ENCODE peak calls at places on chromosomes 4 and X, in nine cellular contexts. One of them, this sample, is unnamed.

GRCh38 chrX:150482537-150483217 is 85.7 kb upstream of the MTM1 start:
- DNase-seq in MCF 10A: peak
- DNase-seq in omental fat pad: peak
- DNase-seq in fibroblast of the aortic adventitia: peak
- DNase-seq in GM10248: no peak
- DNase-seq in tibial artery: no peak
- DNase-seq in transverse colon: no peak
- DNase-seq in cardiac fibroblast: no peak
- DNase-seq in brain microvascular endothelial cell: peak
- DNase-seq in this sample: no peak

GRCh38 chrX:69323786-69324720 is 158.8 kb upstream of the PJA1 start:
- DNase-seq in MCF 10A: no peak
- DNase-seq in omental fat pad: no peak
- DNase-seq in fibroblast of the aortic adventitia: no peak
- DNase-seq in GM10248: peak
- DNase-seq in tibial artery: no peak
- DNase-seq in transverse colon: no peak
- DNase-seq in cardiac fibroblast: no peak
- DNase-seq in brain microvascular endothelial cell: no peak
- DNase-seq in this sample: no peak

GRCh38 chr4:116015062-116015461 is 901.6 kb upstream of the NDST4 start:
- DNase-seq in MCF 10A: peak
- DNase-seq in omental fat pad: no peak
- DNase-seq in fibroblast of the aortic adventitia: no peak
- DNase-seq in GM10248: no peak
- DNase-seq in tibial artery: no peak
- DNase-seq in transverse colon: no peak
- DNase-seq in cardiac fibroblast: no peak
- DNase-seq in brain microvascular endothelial cell: no peak
- DNase-seq in this sample: no peak

GRCh38 chr4:124710253-124710849 is 2.2 kb downstream of the ANKRD50 start:
- DNase-seq in MCF 10A: peak
- DNase-seq in omental fat pad: no peak
- DNase-seq in fibroblast of the aortic adventitia: peak
- DNase-seq in GM10248: no peak
- DNase-seq in tibial artery: no peak
- DNase-seq in transverse colon: no peak
- DNase-seq in cardiac fibroblast: peak
- DNase-seq in brain microvascular endothelial cell: peak
- DNase-seq in this sample: no peak

GRCh38 chr4:100311181-100311580 is 120.9 kb upstream of the DDIT4L start:
- DNase-seq in MCF 10A: peak
- DNase-seq in omental fat pad: no peak
- DNase-seq in fibroblast of the aortic adventitia: peak
- DNase-seq in GM10248: no peak
- DNase-seq in tibial artery: no peak
- DNase-seq in transverse colon: no peak
- DNase-seq in cardiac fibroblast: no peak
- DNase-seq in brain microvascular endothelial cell: no peak
- DNase-seq in this sample: no peak

GRCh38 chr4:98210293-98210692 is 50.9 kb upstream of the RAP1GDS1 start:
- DNase-seq in MCF 10A: no peak
- DNase-seq in omental fat pad: no peak
- DNase-seq in fibroblast of the aortic adventitia: no peak
- DNase-seq in GM10248: no peak
- DNase-seq in tibial artery: no peak
- DNase-seq in transverse colon: no peak
- DNase-seq in cardiac fibroblast: no peak
- DNase-seq in brain microvascular endothelial cell: no peak
- DNase-seq in this sample: no peak

GRCh38 chr4:185941476-185941875 is 127.5 kb upstream of the TLR3 start:
- DNase-seq in MCF 10A: peak
- DNase-seq in omental fat pad: peak
- DNase-seq in fibroblast of the aortic adventitia: peak
- DNase-seq in GM10248: no peak
- DNase-seq in tibial artery: no peak
- DNase-seq in transverse colon: no peak
- DNase-seq in cardiac fibroblast: peak
- DNase-seq in brain microvascular endothelial cell: no peak
- DNase-seq in this sample: no peak

GRCh38 chr4:25022198-25022597 is 8.5 kb downstream of the LGI2 start:
- DNase-seq in MCF 10A: no peak
- DNase-seq in omental fat pad: no peak
- DNase-seq in fibroblast of the aortic adventitia: no peak
- DNase-seq in GM10248: no peak
- DNase-seq in tibial artery: no peak
- DNase-seq in transverse colon: no peak
- DNase-seq in cardiac fibroblast: no peak
- DNase-seq in brain microvascular endothelial cell: no peak
- DNase-seq in this sample: no peak

GRCh38 chrX:38052096-38052495 is 45.7 kb downstream of the SYTL5 start:
- DNase-seq in MCF 10A: peak
- DNase-seq in omental fat pad: no peak
- DNase-seq in fibroblast of the aortic adventitia: peak
- DNase-seq in GM10248: no peak
- DNase-seq in tibial artery: no peak
- DNase-seq in transverse colon: no peak
- DNase-seq in cardiac fibroblast: peak
- DNase-seq in brain microvascular endothelial cell: peak
- DNase-seq in this sample: no peak

GRCh38 chr4:86493460-86493859 is 100.7 kb upstream of the PTPN13 start:
- DNase-seq in MCF 10A: no peak
- DNase-seq in omental fat pad: no peak
- DNase-seq in fibroblast of the aortic adventitia: peak
- DNase-seq in GM10248: no peak
- DNase-seq in tibial artery: no peak
- DNase-seq in transverse colon: no peak
- DNase-seq in cardiac fibroblast: peak
- DNase-seq in brain microvascular endothelial cell: no peak
- DNase-seq in this sample: no peak

GRCh38 chrX:20796450-20796849 is 529.7 kb upstream of the RPS6KA3 start:
- DNase-seq in MCF 10A: no peak
- DNase-seq in omental fat pad: no peak
- DNase-seq in fibroblast of the aortic adventitia: no peak
- DNase-seq in GM10248: no peak
- DNase-seq in tibial artery: no peak
- DNase-seq in transverse colon: no peak
- DNase-seq in cardiac fibroblast: no peak
- DNase-seq in brain microvascular endothelial cell: no peak
- DNase-seq in this sample: no peak

GRCh38 chr4:99324978-99325377 is 3.8 kb upstream of the ADH1B start:
- DNase-seq in MCF 10A: peak
- DNase-seq in omental fat pad: no peak
- DNase-seq in fibroblast of the aortic adventitia: peak
- DNase-seq in GM10248: no peak
- DNase-seq in tibial artery: peak
- DNase-seq in transverse colon: peak
- DNase-seq in cardiac fibroblast: peak
- DNase-seq in brain microvascular endothelial cell: peak
- DNase-seq in this sample: no peak

DNA sequence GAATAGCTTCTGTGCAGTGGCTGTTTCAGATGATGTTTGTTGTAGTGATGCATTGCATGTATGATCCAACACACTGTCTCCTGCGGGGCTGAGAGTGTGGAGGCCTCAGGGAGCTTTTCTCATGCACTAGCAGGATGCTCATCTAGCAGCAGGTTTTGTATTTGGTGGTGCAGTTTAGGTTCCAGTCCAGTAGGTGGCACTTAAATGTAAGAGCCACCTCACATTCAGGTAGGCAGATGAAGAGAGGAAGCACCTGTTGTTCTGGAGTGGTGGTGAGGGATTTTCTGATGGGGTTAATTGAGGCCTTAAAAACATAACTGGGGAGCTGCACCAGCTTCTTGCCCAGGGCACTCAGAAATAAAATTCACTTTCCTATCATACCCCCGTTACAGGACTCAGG is 300.9 kb downstream of the SPIN4 start:
- DNase-seq in MCF 10A: no peak
- DNase-seq in omental fat pad: no peak
- DNase-seq in fibroblast of the aortic adventitia: no peak
- DNase-seq in GM10248: no peak
- DNase-seq in tibial artery: no peak
- DNase-seq in transverse colon: no peak
- DNase-seq in cardiac fibroblast: no peak
- DNase-seq in brain microvascular endothelial cell: no peak
- DNase-seq in this sample: no peak
- TF ChIP-seq CTCF in MCF 10A: peak
- TF ChIP-seq CTCF in omental fat pad: no peak
- TF ChIP-seq CTCF in fibroblast of the aortic adventitia: no peak
- TF ChIP-seq CTCF in GM10248: no peak
- TF ChIP-seq CTCF in tibial artery: no peak
- TF ChIP-seq CTCF in transverse colon: no peak
- TF ChIP-seq CTCF in cardiac fibroblast: no peak
- TF ChIP-seq CTCF in brain microvascular endothelial cell: no peak
- TF ChIP-seq CTCF in this sample: no peak

DNA sequence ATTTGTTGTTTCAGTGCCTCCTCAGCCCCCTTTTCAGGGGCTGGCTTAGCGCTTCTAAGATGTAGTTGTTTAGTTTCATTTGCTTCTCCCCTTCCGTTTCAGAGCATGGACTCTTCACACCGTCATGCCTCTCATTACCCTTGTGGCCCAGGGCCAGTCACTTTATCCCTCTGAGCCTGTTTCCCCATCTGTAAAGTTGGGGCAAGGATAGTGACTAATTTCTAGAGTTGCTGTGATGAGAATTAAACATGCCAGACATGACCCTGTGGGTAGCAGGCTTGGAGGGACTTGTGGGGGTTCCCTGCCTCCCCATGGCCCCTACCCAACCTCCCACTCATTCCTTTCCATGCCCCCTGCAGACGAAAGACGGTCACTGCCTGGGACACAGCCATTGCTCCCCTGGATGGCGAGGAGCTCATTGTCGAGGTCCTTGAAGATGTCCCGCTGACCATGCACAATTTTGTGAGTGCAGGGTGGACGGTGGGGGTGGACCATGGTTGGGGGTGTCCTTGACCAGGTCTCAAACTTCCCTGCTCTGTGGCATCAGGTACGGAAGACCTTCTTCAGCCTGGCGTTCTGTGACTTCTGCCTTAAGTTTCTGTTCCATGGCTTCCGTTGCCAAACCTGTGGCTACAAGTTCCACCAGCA is 3.6 kb downstream of the ARAF start:
- DNase-seq in MCF 10A: no peak
- DNase-seq in omental fat pad: no peak
- DNase-seq in fibroblast of the aortic adventitia: no peak
- DNase-seq in GM10248: no peak
- DNase-seq in tibial artery: no peak
- DNase-seq in transverse colon: no peak
- DNase-seq in cardiac fibroblast: no peak
- DNase-seq in brain microvascular endothelial cell: no peak
- DNase-seq in this sample: no peak
- TF ChIP-seq CTCF in MCF 10A: no peak
- TF ChIP-seq CTCF in omental fat pad: no peak
- TF ChIP-seq CTCF in fibroblast of the aortic adventitia: no peak
- TF ChIP-seq CTCF in GM10248: no peak
- TF ChIP-seq CTCF in tibial artery: no peak
- TF ChIP-seq CTCF in transverse colon: no peak
- TF ChIP-seq CTCF in cardiac fibroblast: no peak
- TF ChIP-seq CTCF in brain microvascular endothelial cell: peak
- TF ChIP-seq CTCF in this sample: no peak

GRCh38 chr4:70280567-70280966 is 38.2 kb downstream of the CSN3 start:
- DNase-seq in MCF 10A: no peak
- DNase-seq in omental fat pad: no peak
- DNase-seq in fibroblast of the aortic adventitia: no peak
- DNase-seq in GM10248: no peak
- DNase-seq in tibial artery: no peak
- DNase-seq in transverse colon: no peak
- DNase-seq in cardiac fibroblast: no peak
- DNase-seq in brain microvascular endothelial cell: no peak
- DNase-seq in this sample: no peak

DNA sequence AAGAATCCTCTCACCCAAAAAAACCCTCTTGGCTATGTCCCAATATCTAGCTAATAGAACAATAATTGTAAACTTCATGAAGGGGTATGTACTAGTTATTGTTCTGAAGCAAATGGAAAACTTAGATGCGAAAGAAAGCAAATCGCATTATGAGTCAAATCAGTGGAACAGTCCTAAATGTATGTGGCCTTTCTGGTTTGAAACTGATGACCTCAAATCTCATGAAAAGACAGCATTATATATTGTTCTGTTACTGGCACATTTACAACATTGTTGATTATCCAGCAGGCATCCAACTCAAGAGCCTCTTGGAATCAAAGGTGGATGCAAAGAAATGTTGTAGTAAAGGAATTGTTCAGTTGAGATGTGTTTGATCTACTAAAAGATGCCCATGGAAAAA is 34.7 kb downstream of the CSN3 start:
- DNase-seq in MCF 10A: no peak
- DNase-seq in omental fat pad: no peak
- DNase-seq in fibroblast of the aortic adventitia: no peak
- DNase-seq in GM10248: no peak
- DNase-seq in tibial artery: no peak
- DNase-seq in transverse colon: no peak
- DNase-seq in cardiac fibroblast: no peak
- DNase-seq in brain microvascular endothelial cell: no peak
- DNase-seq in this sample: no peak
- TF ChIP-seq CTCF in MCF 10A: no peak
- TF ChIP-seq CTCF in omental fat pad: no peak
- TF ChIP-seq CTCF in fibroblast of the aortic adventitia: no peak
- TF ChIP-seq CTCF in GM10248: no peak
- TF ChIP-seq CTCF in tibial artery: no peak
- TF ChIP-seq CTCF in transverse colon: no peak
- TF ChIP-seq CTCF in cardiac fibroblast: no peak
- TF ChIP-seq CTCF in brain microvascular endothelial cell: no peak
- TF ChIP-seq CTCF in this sample: no peak

GRCh38 chrX:18166068-18166467 is 54.6 kb downstream of the BEND2 start:
- DNase-seq in MCF 10A: no peak
- DNase-seq in omental fat pad: no peak
- DNase-seq in fibroblast of the aortic adventitia: no peak
- DNase-seq in GM10248: no peak
- DNase-seq in tibial artery: no peak
- DNase-seq in transverse colon: no peak
- DNase-seq in cardiac fibroblast: no peak
- DNase-seq in brain microvascular endothelial cell: no peak
- DNase-seq in this sample: no peak
- TF ChIP-seq CTCF in MCF 10A: no peak
- TF ChIP-seq CTCF in omental fat pad: no peak
- TF ChIP-seq CTCF in fibroblast of the aortic adventitia: no peak
- TF ChIP-seq CTCF in GM10248: no peak
- TF ChIP-seq CTCF in tibial artery: no peak
- TF ChIP-seq CTCF in transverse colon: no peak
- TF ChIP-seq CTCF in cardiac fibroblast: no peak
- TF ChIP-seq CTCF in brain microvascular endothelial cell: no peak
- TF ChIP-seq CTCF in this sample: no peak

This sample was measured in progenitor cell of endocrine pancreas.